ENCODE peak calls at places on chromosomes 1 and 21, in six cellular contexts. One of them, this sample, is unnamed.

GRCh38 chr1:184457500-184457899 is 70.7 kb downstream of the C1orf21 start:
- DNase-seq in right lobe of liver: no peak
- DNase-seq in IMR-90: peak; percentile 50
- DNase-seq in stomach: no peak
- DNase-seq in HCT116: no peak
- DNase-seq in body of pancreas: no peak
- DNase-seq in this sample: no peak

GRCh38 chr1:28507247-28507645 is 1.4 kb downstream of the RCC1 start:
- DNase-seq in IMR-90: no peak
- DNase-seq in body of pancreas: no peak
- DNase-seq in right lobe of liver: no peak
- DNase-seq in stomach: no peak
- DNase-seq in HCT116: no peak
- DNase-seq in this sample: no peak

GRCh38 chr21:34498623-34499022 is 13.4 kb downstream of the KCNE1 start:
- DNase-seq in HCT116: no peak
- DNase-seq in IMR-90: peak; percentile 38
- DNase-seq in body of pancreas: no peak
- DNase-seq in stomach: no peak
- DNase-seq in right lobe of liver: no peak
- DNase-seq in this sample: no peak

GRCh38 chr1:244361764-244362473 is 89.8 kb downstream of the ADSS2 start:
- DNase-seq in IMR-90: peak; percentile 86
- DNase-seq in body of pancreas: no peak
- DNase-seq in HCT116: no peak
- DNase-seq in right lobe of liver: no peak
- DNase-seq in stomach: no peak
- DNase-seq in this sample: peak; percentile 74

GRCh38 chr1:47207811-47208373 is 18.1 kb upstream of the PDZK1IP1 start:
- DNase-seq in IMR-90: no peak
- DNase-seq in HCT116: no peak
- DNase-seq in stomach: no peak
- DNase-seq in right lobe of liver: no peak
- DNase-seq in body of pancreas: no peak
- DNase-seq in this sample: peak; percentile 28

GRCh38 chr1:157097692-157098091 is 1.9 kb downstream of the ETV3L start:
- DNase-seq in IMR-90: no peak
- DNase-seq in body of pancreas: no peak
- DNase-seq in stomach: no peak
- DNase-seq in right lobe of liver: no peak
- DNase-seq in HCT116: no peak
- DNase-seq in this sample: no peak

GRCh38 chr1:2174348-2175054 is 20.1 kb downstream of the FAAP20 start:
- DNase-seq in IMR-90: peak; percentile 54
- DNase-seq in stomach: peak; percentile 48
- DNase-seq in right lobe of liver: no peak
- DNase-seq in HCT116: peak; percentile 28
- DNase-seq in body of pancreas: peak; percentile 41
- DNase-seq in this sample: peak; percentile 54

GRCh38 chr21:42672699-42673458 is 19.5 kb downstream of the PDE9A start:
- DNase-seq in right lobe of liver: peak; percentile 73
- DNase-seq in IMR-90: peak; percentile 29
- DNase-seq in stomach: no peak
- DNase-seq in HCT116: no peak
- DNase-seq in body of pancreas: no peak
- DNase-seq in this sample: no peak

GRCh38 chr1:202349263-202349928 is 897 bp downstream of the PPP1R12B start:
- DNase-seq in IMR-90: peak; percentile 78
- DNase-seq in HCT116: no peak
- DNase-seq in right lobe of liver: no peak
- DNase-seq in stomach: no peak
- DNase-seq in body of pancreas: no peak
- DNase-seq in this sample: peak; percentile 81

GRCh38 chr1:58149266-58149812 is 397.2 kb downstream of the OMA1 start:
- DNase-seq in body of pancreas: no peak
- DNase-seq in HCT116: no peak
- DNase-seq in stomach: no peak
- DNase-seq in right lobe of liver: peak; percentile 55
- DNase-seq in IMR-90: no peak
- DNase-seq in this sample: no peak

GRCh38 chr1:95829581-95829980 is 595.6 kb downstream of the RWDD3 start:
- DNase-seq in IMR-90: no peak
- DNase-seq in HCT116: no peak
- DNase-seq in stomach: no peak
- DNase-seq in right lobe of liver: no peak
- DNase-seq in body of pancreas: no peak
- DNase-seq in this sample: no peak
- H3K27me3 ChIP-seq in IMR-90: no peaks in the 10 kb centered on the region
- H3K27me3 ChIP-seq in HCT116: no peaks in the 10 kb centered on the region
- H3K27me3 ChIP-seq in stomach: no peaks in the 10 kb centered on the region
- H3K27me3 ChIP-seq in right lobe of liver: no peaks in the 10 kb centered on the region
- H3K27me3 ChIP-seq in body of pancreas: no peaks in the 10 kb centered on the region
- H3K27me3 ChIP-seq in this sample: no peaks in the 10 kb centered on the region

DNA sequence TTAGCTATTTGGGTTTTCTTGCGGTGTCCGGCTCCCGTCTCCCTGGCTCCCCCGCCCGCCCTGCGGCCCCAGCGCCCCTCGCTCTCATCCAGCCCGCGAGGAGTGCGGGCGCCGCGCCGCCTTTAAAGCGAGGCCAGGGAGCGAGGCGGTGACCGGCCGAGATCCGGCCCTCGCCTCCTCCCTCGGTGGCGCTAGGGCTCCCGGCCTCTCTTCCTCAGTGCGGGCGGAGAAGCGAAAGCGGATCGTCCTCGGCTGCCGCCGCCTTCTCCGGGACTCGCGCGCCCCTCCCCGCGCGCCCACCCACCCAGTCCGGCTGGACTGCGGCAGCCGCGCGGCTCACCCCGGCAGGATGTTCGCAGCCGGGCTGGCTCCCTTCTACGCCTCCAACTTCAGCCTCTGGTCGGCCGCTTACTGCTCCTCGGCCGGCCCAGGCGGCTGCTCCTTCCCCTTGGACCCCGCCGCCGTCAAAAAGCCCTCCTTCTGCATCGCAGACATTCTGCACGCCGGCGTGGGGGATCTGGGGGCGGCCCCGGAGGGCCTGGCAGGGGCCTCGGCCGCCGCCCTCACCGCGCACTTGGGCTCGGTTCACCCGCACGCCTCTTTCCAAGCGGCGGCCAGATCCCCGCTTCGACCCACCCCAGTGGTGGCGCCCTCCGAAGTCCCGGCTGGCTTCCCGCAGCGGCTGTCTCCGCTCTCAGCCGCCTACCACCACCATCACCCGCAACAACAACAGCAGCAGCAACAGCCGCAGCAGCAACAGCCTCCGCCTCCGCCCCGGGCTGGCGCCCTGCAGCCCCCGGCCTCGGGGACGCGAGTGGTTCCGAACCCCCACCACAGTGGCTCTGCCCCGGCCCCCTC is 495 bp downstream of the HLX start:
- DNase-seq in stomach: peak; percentile 47
- DNase-seq in right lobe of liver: peak; percentile 75
- DNase-seq in body of pancreas: peak; percentile 38
- DNase-seq in HCT116: no peak
- DNase-seq in IMR-90: peak; percentile 51
- DNase-seq in this sample: peak; percentile 46
- TF ChIP-seq POLR2A in stomach: no peak
- TF ChIP-seq POLR2A in right lobe of liver: peak; percentile 28
- TF ChIP-seq POLR2A in body of pancreas: no peak
- TF ChIP-seq POLR2A in HCT116: no peak
- TF ChIP-seq POLR2A in IMR-90: no peak
- TF ChIP-seq POLR2A in this sample: no peak

GRCh38 chr1:116179398-116179797 is 68.2 kb downstream of the MAB21L3 start:
- DNase-seq in right lobe of liver: no peak
- DNase-seq in IMR-90: no peak
- DNase-seq in body of pancreas: no peak
- DNase-seq in HCT116: no peak
- DNase-seq in stomach: no peak
- DNase-seq in this sample: no peak

GRCh38 chr1:116176306-116176789 is 65.1 kb downstream of the MAB21L3 start:
- DNase-seq in right lobe of liver: no peak
- DNase-seq in body of pancreas: no peak
- DNase-seq in HCT116: no peak
- DNase-seq in IMR-90: no peak
- DNase-seq in stomach: no peak
- DNase-seq in this sample: no peak

GRCh38 chr1:116178837-116179236 is 67.6 kb downstream of the MAB21L3 start:
- DNase-seq in body of pancreas: peak; percentile 63
- DNase-seq in right lobe of liver: peak; percentile 89
- DNase-seq in HCT116: no peak
- DNase-seq in IMR-90: no peak
- DNase-seq in stomach: peak; percentile 31
- DNase-seq in this sample: no peak

GRCh38 chr1:116179886-116180474 is 68.8 kb downstream of the MAB21L3 start:
- DNase-seq in right lobe of liver: no peak
- DNase-seq in stomach: no peak
- DNase-seq in IMR-90: no peak
- DNase-seq in HCT116: no peak
- DNase-seq in body of pancreas: no peak
- DNase-seq in this sample: no peak

DNA sequence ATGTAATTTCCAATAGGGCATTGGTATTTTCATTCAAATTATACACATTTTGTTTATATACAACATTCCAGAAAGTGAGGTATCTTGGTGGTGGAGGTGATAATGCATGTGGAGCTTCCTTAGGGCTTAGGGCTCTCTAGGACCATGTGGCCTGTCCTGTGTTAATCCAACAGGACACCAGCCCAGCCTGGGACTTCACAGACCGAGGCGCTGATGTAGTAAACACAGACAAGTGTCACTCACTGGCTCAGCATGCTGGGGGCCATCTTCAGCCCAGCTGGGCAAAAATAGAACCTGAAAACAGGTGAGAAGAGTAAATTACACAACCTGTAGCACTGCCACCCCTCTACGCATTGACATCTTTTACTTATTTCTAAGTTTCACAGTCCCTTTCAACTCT is 66.7 kb downstream of the MAB21L3 start:
- DNase-seq in stomach: no peak
- DNase-seq in IMR-90: no peak
- DNase-seq in HCT116: no peak
- DNase-seq in right lobe of liver: no peak
- DNase-seq in body of pancreas: no peak
- DNase-seq in this sample: no peak
- H3K27me3 ChIP-seq in stomach: no peaks in the 10 kb centered on the region
- H3K27me3 ChIP-seq in IMR-90: peaks cover 4% of the 10 kb centered on the region
- H3K27me3 ChIP-seq in HCT116: peaks cover 17% of the 10 kb centered on the region
- H3K27me3 ChIP-seq in right lobe of liver: no peaks in the 10 kb centered on the region
- H3K27me3 ChIP-seq in body of pancreas: no peaks in the 10 kb centered on the region
- H3K27me3 ChIP-seq in this sample: peaks cover 13% of the 10 kb centered on the region

DNA sequence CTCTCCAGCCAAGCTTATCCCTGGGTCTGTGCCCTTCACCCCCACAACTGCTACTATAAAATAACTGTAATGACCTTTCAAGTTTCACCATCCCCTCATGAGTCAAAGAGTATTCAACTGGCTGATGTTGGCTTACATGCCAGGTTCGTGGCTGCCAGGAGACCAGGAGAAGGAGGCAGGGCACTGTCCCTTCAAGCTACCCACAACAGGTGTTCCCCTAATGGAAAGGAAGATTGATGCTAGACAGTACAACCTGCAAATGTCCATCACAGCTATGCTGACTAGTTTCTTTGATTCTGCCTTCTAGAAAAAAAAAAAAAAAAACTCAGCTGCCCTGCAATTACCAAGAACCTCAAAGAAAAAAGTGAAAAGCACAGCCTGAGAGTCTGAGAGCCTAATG is 82.9 kb upstream of the ROR1 start:
- DNase-seq in body of pancreas: no peak
- DNase-seq in right lobe of liver: no peak
- DNase-seq in stomach: no peak
- DNase-seq in IMR-90: no peak
- DNase-seq in HCT116: no peak
- DNase-seq in this sample: no peak
- TF ChIP-seq POLR2A in body of pancreas: no peak
- TF ChIP-seq POLR2A in right lobe of liver: no peak
- TF ChIP-seq POLR2A in stomach: no peak
- TF ChIP-seq POLR2A in IMR-90: no peak
- TF ChIP-seq POLR2A in HCT116: no peak
- TF ChIP-seq POLR2A in this sample: no peak

GRCh38 chr21:39221282-39221996 is 38.2 kb upstream of the PSMG1 start:
- DNase-seq in IMR-90: no peak
- DNase-seq in right lobe of liver: no peak
- DNase-seq in body of pancreas: no peak
- DNase-seq in HCT116: no peak
- DNase-seq in stomach: no peak
- DNase-seq in this sample: no peak
- H3K27me3 ChIP-seq in IMR-90: no peaks in the 10 kb centered on the region
- H3K27me3 ChIP-seq in right lobe of liver: no peaks in the 10 kb centered on the region
- H3K27me3 ChIP-seq in body of pancreas: no peaks in the 10 kb centered on the region
- H3K27me3 ChIP-seq in HCT116: no peaks in the 10 kb centered on the region
- H3K27me3 ChIP-seq in stomach: no peaks in the 10 kb centered on the region
- H3K27me3 ChIP-seq in this sample: no peaks in the 10 kb centered on the region

GRCh38 chr1:26279598-26280332 is at the start of gene SH3BGRL3:
- DNase-seq in HCT116: peak; percentile 57
- DNase-seq in IMR-90: peak; percentile 75
- DNase-seq in stomach: peak; percentile 93
- DNase-seq in right lobe of liver: peak; percentile 92
- DNase-seq in body of pancreas: peak; percentile 90
- DNase-seq in this sample: peak; percentile 89
- TF ChIP-seq POLR2A in HCT116: peak; percentile 68
- TF ChIP-seq POLR2A in IMR-90: peak; percentile 93
- TF ChIP-seq POLR2A in stomach: peak; percentile 49
- TF ChIP-seq POLR2A in right lobe of liver: peak; percentile 99
- TF ChIP-seq POLR2A in body of pancreas: peak; percentile 98
- TF ChIP-seq POLR2A in this sample: peak; percentile 97

This sample was measured in endothelial cell of umbilical vein.